ENCODE peak calls at places on chromosomes 4 and X, in six cellular contexts. J is effector memory CD4-positive, alpha-beta T cell; W is nucleus accumbens; B is neuronal stem cell; M is AG09309; A is OCI-M1. S is an unnamed sample.

GRCh38 chr4:145178740-145179139 is 1.6 kb downstream of the OTUD4 start:
- DNase-seq in J (no peak), B (no peak), M (no peak), W (no peak), A (peak; percentile 72), S (no peak)

GRCh38 chrX:17689971-17690409 is 47.3 kb upstream of the SCML1 start:
- DNase-seq in W (peak; percentile 7), M (peak; percentile 70), B (peak; percentile 40), A (peak; percentile 65), J (no peak), S (no peak)

GRCh38 chr4:157741642-157742041 is 431.2 kb downstream of the GASK1B start:
- DNase-seq in M (no peak), B (no peak), J (no peak), A (no peak), W (no peak), S (no peak)

GRCh38 chr4:4470208-4470607 is 71.6 kb downstream of the STX18 start:
- DNase-seq in B (no peak), J (no peak), A (no peak), W (no peak), M (no peak), S (no peak)

GRCh38 chr4:183962413-183962812 is 57.3 kb downstream of the STOX2 start:
- DNase-seq in A (no peak), B (no peak), W (no peak), M (no peak), J (no peak), S (no peak)

GRCh38 chrX:30659421-30659820 is 6.2 kb downstream of the GK start:
- DNase-seq in W (no peak), M (peak; percentile 71), A (peak; percentile 84), B (no peak), J (no peak), S (no peak)

GRCh38 chr4:66123195-66123594 is 452.9 kb upstream of the EPHA5 start:
- DNase-seq in B (no peak), W (no peak), J (no peak), A (no peak), M (no peak), S (no peak)

GRCh38 chr4:86357608-86358007 is 2.2 kb downstream of the MAPK10 start:
- DNase-seq in J (no peak), A (no peak), W (peak; percentile 23), M (no peak), B (no peak), S (no peak)

GRCh38 chr4:77104405-77105292 is 28.9 kb upstream of the CCNI start:
- DNase-seq in A (peak; percentile 49), M (no peak), B (no peak), J (no peak), W (no peak), S (no peak)

GRCh38 chr4:166091146-166091545 is 218.1 kb downstream of the TLL1 start:
- DNase-seq in B (no peak), J (no peak), W (no peak), M (no peak), A (no peak), S (no peak)

GRCh38 chr4:110091426-110091825 is 107.0 kb downstream of the ELOVL6 start:
- DNase-seq in M (peak; percentile 31), A (no peak), B (no peak), W (no peak), J (no peak), S (no peak)

GRCh38 chr4:88818650-88819470 is 121.2 kb upstream of the NAP1L5 start:
- DNase-seq in A (peak; percentile 56), J (no peak), W (peak; percentile 37), B (peak; percentile 24), M (no peak), S (peak; percentile 11)

GRCh38 chr4:124980276-124980752 is 267.8 kb upstream of the ANKRD50 start:
- DNase-seq in W (no peak), J (no peak), B (no peak), A (no peak), M (no peak), S (no peak)

GRCh38 chrX:139224953-139225665 is 305.4 kb upstream of the F9 start:
- DNase-seq in W (no peak), M (no peak), B (no peak), A (no peak), J (no peak), S (no peak)

GRCh38 chr4:141768954-141769353 is 132.6 kb downstream of the IL15 start:
- DNase-seq in J (no peak), W (no peak), M (peak; percentile 57), A (no peak), B (no peak), S (no peak)

GRCh38 chr4:104472766-104473165 is 21.9 kb downstream of the CXXC4 start:
- DNase-seq in M (no peak), W (no peak), A (no peak), B (no peak), J (no peak), S (no peak)

GRCh38 chrX:119479845-119480244 is 11.6 kb downstream of the SLC25A5 start:
- DNase-seq in W (no peak), B (no peak), A (no peak), M (no peak), J (no peak), S (no peak)

GRCh38 chrX:74119016-74119910 is 184.7 kb upstream of the ZCCHC13 start:
- DNase-seq in A (peak; percentile 27), B (no peak), W (no peak), M (no peak), J (no peak), S (no peak)

GRCh38 chr4:150149381-150149780 is 71.1 kb downstream of the DCLK2 start:
- DNase-seq in M (peak; percentile 76), W (no peak), A (no peak), B (no peak), J (no peak), S (no peak)

GRCh38 chr4:5651089-5651488 is 57.3 kb downstream of the EVC2 start:
- DNase-seq in B (no peak), A (no peak), W (no peak), J (no peak), M (no peak), S (no peak)

GRCh38 chrX:30060718-30061117 is 154.6 kb upstream of the MAGEB2 start:
- DNase-seq in M (no peak), B (peak; percentile 11), W (peak; percentile 0), A (no peak), J (no peak), S (no peak)

GRCh38 chrX:19670321-19670750 is 155.0 kb upstream of the MAP3K15 start:
- DNase-seq in B (no peak), M (no peak), W (no peak), A (no peak), J (no peak), S (no peak)

GRCh38 chrX:120560405-120560841 is 339 bp downstream of the CUL4B start:
- DNase-seq in M (peak; percentile 10), A (peak; percentile 82), J (no peak), B (no peak), W (peak; percentile 45), S (no peak)

GRCh38 chr4:48877827-48878535 is 28.6 kb downstream of the OCIAD2 start:
- DNase-seq in J (no peak), B (no peak), W (no peak), A (no peak), M (no peak), S (no peak)

GRCh38 chr4:2172161-2172560 is 69.8 kb downstream of the HAUS3 start:
- DNase-seq in J (no peak), M (no peak), W (no peak), B (no peak), A (peak; percentile 20), S (no peak)

GRCh38 chr4:158327525-158327924 is 117.2 kb downstream of the TMEM144 start:
- DNase-seq in A (peak; percentile 94), M (no peak), W (no peak), B (peak; percentile 9), J (no peak), S (no peak)

GRCh38 chrX:107205770-107206696 is at the start of the genes DNAAF6 and NUP62CL:
- DNase-seq in M (no peak), J (peak; percentile 53), B (peak; percentile 82), W (peak; percentile 24), A (peak; percentile 92), S (peak; percentile 52)

GRCh38 chr4:93203708-93204107 is 624.8 kb upstream of the ATOH1 start:
- DNase-seq in B (no peak), M (no peak), A (no peak), W (no peak), J (no peak), S (no peak)

GRCh38 chrX:47358387-47359065 is 11.9 kb upstream of the ZNF157 start:
- DNase-seq in W (no peak), A (peak; percentile 0), B (no peak), M (no peak), J (no peak), S (peak; percentile 3)

GRCh38 chrX:53319614-53320542 is 38.5 kb upstream of the IQSEC2 start:
- DNase-seq in M (no peak), J (no peak), B (no peak), W (no peak), A (no peak), S (no peak)

GRCh38 chr4:1619151-1619672 is 64.9 kb downstream of the FAM53A start:
- DNase-seq in J (no peak), M (no peak), B (no peak), A (no peak), W (no peak), S (no peak)

GRCh38 chrX:130173190-130173895 is 1.6 kb downstream of the RAB33A start:
- DNase-seq in A (peak; percentile 97), M (peak; percentile 73), J (no peak), W (no peak), B (no peak), S (no peak)